ENCODE peak calls at places on chromosomes 5 and 9, in five cellular contexts. One of them, this sample, is unnamed.

GRCh38 chr5:1241509-1242080 is 16.4 kb downstream of the SLC6A18 start:
- DNase-seq in RPMI7951: no peak
- DNase-seq in cardiac fibroblast: no peak
- DNase-seq in nephron progenitor cell: no peak
- DNase-seq in WTC11: no peak
- DNase-seq in this sample: no peak

GRCh38 chr9:20303066-20303465 is 319.2 kb downstream of the MLLT3 start:
- DNase-seq in cardiac fibroblast: no peak
- DNase-seq in nephron progenitor cell: no peak
- DNase-seq in RPMI7951: no peak
- DNase-seq in WTC11: no peak
- DNase-seq in this sample: no peak

GRCh38 chr9:1051286-1052118 is 1.3 kb downstream of the DMRT2 start:
- DNase-seq in WTC11: peak; percentile 68
- DNase-seq in RPMI7951: no peak
- DNase-seq in nephron progenitor cell: peak; percentile 76
- DNase-seq in cardiac fibroblast: no peak
- DNase-seq in this sample: peak; percentile 48

GRCh38 chr5:77649776-77650175 is 11.3 kb upstream of the OTP start:
- DNase-seq in WTC11: no peak
- DNase-seq in nephron progenitor cell: no peak
- DNase-seq in RPMI7951: no peak
- DNase-seq in cardiac fibroblast: no peak
- DNase-seq in this sample: no peak

GRCh38 chr9:21931428-21931827 is 62.8 kb downstream of the CDKN2A start:
- DNase-seq in nephron progenitor cell: no peak
- DNase-seq in cardiac fibroblast: peak; percentile 27
- DNase-seq in WTC11: no peak
- DNase-seq in RPMI7951: peak; percentile 64
- DNase-seq in this sample: no peak

GRCh38 chr9:21565137-21565536 is 83.0 kb upstream of the IFNE start:
- DNase-seq in cardiac fibroblast: no peak
- DNase-seq in RPMI7951: no peak
- DNase-seq in nephron progenitor cell: no peak
- DNase-seq in WTC11: no peak
- DNase-seq in this sample: no peak

GRCh38 chr9:17509698-17510097 is 69.2 kb upstream of the SH3GL2 start:
- DNase-seq in cardiac fibroblast: peak; percentile 18
- DNase-seq in RPMI7951: no peak
- DNase-seq in nephron progenitor cell: no peak
- DNase-seq in WTC11: no peak
- DNase-seq in this sample: peak; percentile 9

GRCh38 chr9:124708633-124709032 is 62.5 kb downstream of the NR6A1 start:
- DNase-seq in RPMI7951: peak; percentile 96
- DNase-seq in cardiac fibroblast: peak; percentile 53
- DNase-seq in WTC11: no peak
- DNase-seq in nephron progenitor cell: no peak
- DNase-seq in this sample: peak; percentile 69

GRCh38 chr9:134007150-134007549 is 15.0 kb upstream of the VAV2 start:
- DNase-seq in cardiac fibroblast: no peak
- DNase-seq in nephron progenitor cell: no peak
- DNase-seq in WTC11: no peak
- DNase-seq in RPMI7951: peak; percentile 58
- DNase-seq in this sample: peak; percentile 35

GRCh38 chr5:176899946-176900782 is 1.0 kb upstream of the HK3 start:
- DNase-seq in cardiac fibroblast: no peak
- DNase-seq in RPMI7951: no peak
- DNase-seq in WTC11: no peak
- DNase-seq in nephron progenitor cell: no peak
- DNase-seq in this sample: peak; percentile 92

GRCh38 chr9:106897223-106897622 is 34.3 kb downstream of the ZNF462 start:
- DNase-seq in WTC11: no peak
- DNase-seq in cardiac fibroblast: peak; percentile 56
- DNase-seq in nephron progenitor cell: no peak
- DNase-seq in RPMI7951: peak; percentile 59
- DNase-seq in this sample: peak; percentile 61

GRCh38 chr9:114250235-114250568 is 72.7 kb upstream of the ORM1 start:
- DNase-seq in cardiac fibroblast: peak; percentile 8
- DNase-seq in WTC11: no peak
- DNase-seq in nephron progenitor cell: no peak
- DNase-seq in RPMI7951: peak; percentile 16
- DNase-seq in this sample: peak; percentile 74

GRCh38 chr9:97528529-97529230 is 27.2 kb downstream of the TMOD1 start:
- DNase-seq in nephron progenitor cell: no peak
- DNase-seq in WTC11: peak; percentile 64
- DNase-seq in cardiac fibroblast: no peak
- DNase-seq in RPMI7951: no peak
- DNase-seq in this sample: peak; percentile 86

GRCh38 chr9:130421802-130422276 is 22.9 kb upstream of the ASS1 start:
- DNase-seq in RPMI7951: peak; percentile 94
- DNase-seq in WTC11: peak; percentile 47
- DNase-seq in nephron progenitor cell: no peak
- DNase-seq in cardiac fibroblast: peak; percentile 42
- DNase-seq in this sample: peak; percentile 97